ENCODE peak calls at places on chromosome 11, in six cellular contexts. R is ovary, T is K562, O is upper lobe of left lung, G is IMR-90, H is lower leg skin. K is an unnamed sample.

GRCh38 chr11:46249103-46249942 is 28.1 kb upstream of the CREB3L1 start:
- DNase-seq in R (no peak), T (peak), G (peak), O (no peak), H (no peak), K (no peak)

GRCh38 chr11:94151903-94152677 is 23.4 kb downstream of the PANX1 start:
- DNase-seq in H (peak), O (no peak), R (no peak), T (peak), G (peak), K (peak)

GRCh38 chr11:73230931-73231330 is 12.8 kb downstream of the P2RY2 start:
- DNase-seq in H (no peak), R (peak), G (no peak), O (no peak), T (no peak), K (peak)

GRCh38 chr11:2304156-2305139 is 2.6 kb downstream of the TSPAN32 start:
- DNase-seq in G (no peak), T (no peak), H (peak), O (peak), R (peak), K (no peak)

GRCh38 chr11:8098879-8099278 is 17.9 kb downstream of the TUB start:
- DNase-seq in O (no peak), H (peak), T (no peak), G (peak), R (no peak), K (no peak)

GRCh38 chr11:103257360-103257759 is 148.1 kb downstream of the DYNC2H1 start:
- DNase-seq in H (no peak), O (no peak), T (no peak), R (no peak), G (peak), K (no peak)

GRCh38 chr11:96292291-96293010 is 50.5 kb downstream of the MAML2 start:
- DNase-seq in T (no peak), H (no peak), O (no peak), G (no peak), R (no peak), K (no peak)

GRCh38 chr11:101129203-101129943 is at the start of gene PGR:
- DNase-seq in T (peak), O (no peak), G (no peak), H (peak), R (peak), K (no peak)

GRCh38 chr11:33723238-33723881 is 12.9 kb downstream of the CD59 start:
- DNase-seq in H (peak), G (peak), O (no peak), R (no peak), T (peak), K (no peak)

GRCh38 chr11:34650528-34650927 is 29.6 kb downstream of the EHF start:
- DNase-seq in T (no peak), G (peak), H (no peak), O (no peak), R (no peak), K (no peak)

GRCh38 chr11:100857236-100858005 is 170.3 kb downstream of the ARHGAP42 start:
- DNase-seq in R (no peak), O (no peak), T (no peak), G (peak), H (no peak), K (no peak)

GRCh38 chr11:47378011-47378835 is at the start of gene SPI1:
- DNase-seq in T (peak), R (peak), O (peak), G (no peak), H (peak), K (no peak)

GRCh38 chr11:41985799-41986198 is 526.3 kb upstream of the LRRC4C start:
- DNase-seq in O (no peak), H (no peak), R (no peak), T (no peak), G (no peak), K (no peak)

GRCh38 chr11:87120937-87121336 is 83.2 kb downstream of the TMEM135 start:
- DNase-seq in O (no peak), H (no peak), R (no peak), T (no peak), G (no peak), K (no peak)

GRCh38 chr11:117743121-117743815 is 53.7 kb downstream of the DSCAML1 start:
- DNase-seq in H (no peak), R (no peak), O (no peak), G (no peak), T (no peak), K (no peak)

GRCh38 chr11:17974246-17974645 is 38.6 kb downstream of the SERGEF start:
- DNase-seq in R (no peak), G (no peak), O (no peak), H (no peak), T (no peak), K (no peak)

GRCh38 chr11:133840479-133840941 is 4.8 kb downstream of the SPATA19 start:
- DNase-seq in G (no peak), H (no peak), T (no peak), O (no peak), R (no peak), K (no peak)

GRCh38 chr11:120413480-120413879 is 77.3 kb downstream of the ARHGEF12 start:
- DNase-seq in T (no peak), R (no peak), G (peak), H (no peak), O (no peak), K (no peak)

GRCh38 chr11:121571466-121571865 is 118.7 kb upstream of the SORL1-AS1 start:
- DNase-seq in R (no peak), G (no peak), O (no peak), H (no peak), T (no peak), K (no peak)

GRCh38 chr11:128506999-128507591 is 80.3 kb downstream of the ETS1 start:
- DNase-seq in T (no peak), H (peak), R (peak), O (no peak), G (peak), K (peak)

GRCh38 chr11:121237686-121238658 is 54.6 kb upstream of the SC5D start:
- DNase-seq in T (no peak), O (peak), R (no peak), H (no peak), G (peak), K (no peak)

GRCh38 chr11:104122008-104122635 is 41.8 kb downstream of the PDGFD start:
- DNase-seq in T (no peak), O (no peak), G (no peak), R (no peak), H (no peak), K (no peak)

GRCh38 chr11:94519478-94520084 is 7.3 kb downstream of the C11orf97 start:
- DNase-seq in R (no peak), H (no peak), O (no peak), T (peak), G (peak), K (no peak)

GRCh38 chr11:95404370-95404769 is 173.4 kb upstream of the SESN3 start:
- DNase-seq in H (no peak), R (no peak), O (no peak), T (no peak), G (no peak), K (no peak)

GRCh38 chr11:75577198-75577597 is 15.1 kb downstream of the SERPINH1 start:
- DNase-seq in T (peak), H (no peak), O (no peak), G (peak), R (peak), K (peak)

GRCh38 chr11:78161937-78162336 is 22.5 kb upstream of the ALG8 start:
- DNase-seq in G (peak), R (peak), O (peak), T (no peak), H (no peak), K (peak)

GRCh38 chr11:131880279-131880678 is 509.9 kb downstream of the NTM start:
- DNase-seq in H (no peak), R (no peak), T (no peak), O (no peak), G (no peak), K (no peak)

GRCh38 chr11:394034-394857 is at the start of gene PKP3:
- DNase-seq in R (no peak), O (peak), T (peak), G (peak), H (peak), K (no peak)

GRCh38 chr11:36018967-36019596 is 75.2 kb downstream of the LDLRAD3 start:
- DNase-seq in H (no peak), O (no peak), T (no peak), G (no peak), R (no peak), K (no peak)

GRCh38 chr11:41996558-41996957 is 537.1 kb upstream of the LRRC4C start:
- DNase-seq in G (no peak), H (no peak), R (no peak), T (no peak), O (no peak), K (no peak)

GRCh38 chr11:45031912-45032519 is 81.3 kb upstream of the TP53I11 start:
- DNase-seq in G (no peak), O (no peak), H (no peak), T (no peak), R (no peak), K (no peak)

GRCh38 chr11:113387605-113388211 is at the start of gene ANKK1:
- DNase-seq in T (peak), R (no peak), O (peak), G (no peak), H (no peak), K (no peak)

GRCh38 chr11:114059278-114059983 is at the start of gene ZBTB16:
- DNase-seq in G (no peak), H (peak), R (peak), T (peak), O (peak), K (peak)

GRCh38 chr11:112227002-112227401 is 774 bp downstream of the PTS start:
- DNase-seq in R (no peak), T (peak), G (peak), O (no peak), H (no peak), K (no peak)

GRCh38 chr11:120532511-120533196 is 21.1 kb downstream of the GRIK4 start:
- DNase-seq in G (peak), R (no peak), T (no peak), O (no peak), H (no peak), K (no peak)

GRCh38 chr11:2215561-2216399 is 44.2 kb upstream of the TH start:
- DNase-seq in T (peak), H (no peak), G (no peak), O (peak), R (peak), K (peak)

GRCh38 chr11:44530413-44531115 is 34.9 kb upstream of the CD82 start:
- DNase-seq in T (peak), O (no peak), H (no peak), G (peak), R (no peak), K (no peak)

GRCh38 chr11:17770917-17771316 is 36.3 kb downstream of the KCNC1 start:
- DNase-seq in H (no peak), O (no peak), G (peak), R (no peak), T (no peak), K (no peak)

GRCh38 chr11:117992136-117992535 is 5.9 kb downstream of the IL10RA start:
- DNase-seq in H (no peak), O (no peak), R (no peak), T (no peak), G (no peak), K (no peak)

GRCh38 chr11:6420677-6421076 is 1.8 kb upstream of the APBB1 start:
- DNase-seq in O (no peak), H (no peak), T (no peak), G (no peak), R (no peak), K (no peak)

GRCh38 chr11:6414874-6415328 is 4.0 kb downstream of the APBB1 start:
- DNase-seq in R (no peak), T (no peak), O (no peak), G (no peak), H (no peak), K (no peak)

GRCh38 chr11:6413791-6414231 is 5.1 kb downstream of the APBB1 start:
- DNase-seq in T (peak), R (no peak), O (no peak), H (no peak), G (no peak), K (no peak)

GRCh38 chr11:6418199-6418957 is 516 bp downstream of the APBB1 start:
- DNase-seq in H (no peak), O (peak), R (no peak), G (no peak), T (no peak), K (no peak)

GRCh38 chr11:6418958-6419611 is at the start of gene APBB1:
- DNase-seq in T (peak), O (peak), G (peak), R (peak), H (no peak), K (peak)
- TF ChIP-seq POLR2A in T (no peak), O (no peak), G (no peak), R (peak), H (no peak), K (peak)

GRCh38 chr11:65856689-65857499 is 1.1 kb downstream of the CFL1 start:
- DNase-seq in H (peak), O (peak), T (peak), R (peak), G (peak), K (peak)
- TF ChIP-seq POLR2A in H (no peak), O (no peak), T (peak), R (peak), G (no peak), K (peak)

DNA sequence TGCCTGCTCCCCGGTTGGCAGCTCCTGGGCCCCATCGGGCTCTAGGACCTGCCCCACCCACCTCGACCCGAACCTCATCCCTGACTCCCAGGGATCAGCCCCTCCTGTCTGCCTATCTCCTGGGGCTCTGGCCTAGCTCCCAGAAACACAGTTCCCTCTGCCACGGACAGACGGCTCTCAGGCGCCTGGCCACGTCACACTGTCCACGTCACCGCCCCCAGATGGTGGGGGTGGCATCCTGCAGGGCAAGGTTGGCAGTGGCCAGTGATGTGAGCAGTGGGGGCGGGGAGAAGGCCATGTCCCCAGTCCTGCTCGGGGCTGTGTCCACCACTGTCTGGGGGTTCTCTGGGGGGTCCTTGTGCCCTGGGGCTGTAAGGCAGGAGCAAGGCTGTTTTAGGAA is 29.2 kb downstream of the SYT7 start:
- DNase-seq in G (peak), H (no peak), R (no peak), O (no peak), T (no peak), K (no peak)
- TF ChIP-seq POLR2A in G (no peak), H (no peak), R (no peak), O (no peak), T (no peak), K (no peak)

GRCh38 chr11:119363081-119363861 is 16.8 kb upstream of the MFRP start:
- DNase-seq in T (no peak), G (no peak), H (no peak), R (peak), O (peak), K (peak)

GRCh38 chr11:119361961-119362725 is 15.6 kb upstream of the MFRP start:
- DNase-seq in G (no peak), R (no peak), T (no peak), H (no peak), O (no peak), K (peak)

GRCh38 chr11:119362741-119363080 is 16.2 kb upstream of the MFRP start:
- DNase-seq in R (no peak), G (no peak), T (no peak), O (no peak), H (no peak), K (no peak)

GRCh38 chr11:119365071-119365591 is 16.4 kb downstream of the USP2 start:
- DNase-seq in G (peak), T (no peak), R (no peak), H (no peak), O (no peak), K (no peak)

GRCh38 chr11:119363874-119364590 is 17.5 kb downstream of the USP2 start:
- DNase-seq in G (no peak), H (no peak), O (peak), T (peak), R (peak), K (peak)
- TF ChIP-seq POLR2A in G (no peak), H (no peak), O (no peak), T (no peak), R (peak), K (peak)

DNA sequence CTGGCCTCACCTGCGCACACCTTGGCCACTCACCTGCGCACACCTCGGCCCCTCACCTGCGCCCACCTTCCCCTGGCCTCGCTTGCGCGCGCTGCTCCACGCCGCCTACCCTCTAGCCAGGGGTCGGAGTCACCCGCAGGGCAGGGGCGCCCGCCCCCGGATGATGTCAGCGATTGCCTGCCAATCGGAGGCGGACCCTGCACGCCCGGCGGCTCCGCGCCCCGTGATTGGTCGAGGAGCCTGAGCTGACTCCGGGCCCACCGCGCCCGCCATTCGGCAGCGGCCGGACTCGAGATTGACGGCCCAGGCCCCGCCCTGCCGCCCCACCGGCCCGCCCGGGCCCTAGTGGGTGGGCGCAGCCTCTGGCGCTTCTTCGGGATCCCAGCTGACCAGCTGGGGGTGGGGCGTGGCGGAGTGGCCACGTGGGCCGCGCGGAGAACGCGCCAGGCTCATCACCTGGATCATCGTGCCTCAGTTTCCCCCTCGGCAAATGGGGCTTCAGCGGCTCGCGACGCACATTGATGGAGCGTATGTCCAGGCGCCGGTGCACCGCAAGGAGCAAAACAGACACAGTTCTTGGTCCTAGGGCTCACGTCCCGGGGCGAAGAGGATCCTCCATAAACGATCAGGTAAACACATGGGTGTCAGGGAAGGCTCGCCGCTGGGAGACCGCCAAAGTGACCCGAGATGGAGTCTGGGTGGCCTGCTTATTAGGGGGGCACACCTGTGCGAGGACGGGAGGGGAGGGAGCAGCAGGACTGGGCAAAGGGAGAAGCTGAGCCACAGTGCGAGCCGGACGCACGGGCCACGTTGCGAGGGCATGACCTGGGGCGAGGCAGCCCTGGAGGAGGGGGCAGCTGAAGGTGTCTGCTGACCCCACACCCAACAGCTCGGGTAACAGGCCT is at the start of gene DHCR7:
- DNase-seq in T (peak), G (peak), O (peak), R (peak), H (peak), K (peak)
- TF ChIP-seq POLR2A in T (peak), G (no peak), O (no peak), R (peak), H (no peak), K (peak)

GRCh38 chr11:65716294-65716693 is 4.2 kb downstream of the KAT5 start:
- DNase-seq in G (no peak), R (no peak), T (no peak), H (no peak), O (no peak), K (no peak)

GRCh38 chr11:65713212-65713969 is 1.3 kb downstream of the KAT5 start:
- DNase-seq in T (no peak), G (no peak), R (no peak), H (no peak), O (peak), K (no peak)

GRCh38 chr11:65711785-65712632 is at the start of gene KAT5:
- DNase-seq in R (peak), G (peak), T (peak), H (peak), O (peak), K (peak)

GRCh38 chr11:65712633-65713076 is 603 bp downstream of the KAT5 start:
- DNase-seq in O (no peak), R (no peak), G (no peak), H (no peak), T (no peak), K (no peak)

DNA sequence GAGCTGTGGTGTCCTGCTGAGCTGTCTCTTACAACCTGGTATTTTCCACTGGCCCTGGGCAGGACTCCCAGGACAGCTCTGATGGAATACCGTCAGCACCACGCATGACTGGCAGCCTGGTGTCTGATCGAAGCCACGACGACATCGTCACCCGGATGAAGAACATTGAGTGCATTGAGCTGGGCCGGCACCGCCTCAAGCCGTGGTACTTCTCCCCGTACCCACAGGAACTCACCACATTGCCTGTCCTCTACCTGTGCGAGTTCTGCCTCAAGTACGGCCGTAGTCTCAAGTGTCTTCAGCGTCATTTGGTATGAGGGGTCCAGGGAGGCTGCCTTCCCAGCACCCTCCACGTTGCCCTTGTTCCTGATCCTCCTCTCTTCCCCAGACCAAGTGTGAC is 2.4 kb downstream of the KAT5 start:
- DNase-seq in O (peak), R (no peak), T (no peak), G (no peak), H (no peak), K (no peak)
- TF ChIP-seq POLR2A in O (no peak), R (no peak), T (peak), G (no peak), H (no peak), K (no peak)

GRCh38 chr11:60992842-60993409 is 21.4 kb downstream of the CD6 start:
- DNase-seq in R (peak), G (no peak), O (no peak), T (no peak), H (no peak), K (no peak)

GRCh38 chr11:60991457-60991856 is 20.0 kb downstream of the CD6 start:
- DNase-seq in T (no peak), O (no peak), R (no peak), H (no peak), G (no peak), K (no peak)

GRCh38 chr11:60993611-60994010 is 22.1 kb downstream of the CD6 start:
- DNase-seq in R (no peak), G (no peak), T (no peak), H (no peak), O (no peak), K (no peak)

GRCh38 chr11:60995798-60996197 is 24.3 kb downstream of the CD6 start:
- DNase-seq in O (no peak), H (no peak), G (no peak), R (no peak), T (no peak), K (no peak)

GRCh38 chr11:60994450-60995135 is 23.1 kb downstream of the CD6 start:
- DNase-seq in G (no peak), R (no peak), O (no peak), H (no peak), T (no peak), K (no peak)
- TF ChIP-seq POLR2A in G (no peak), R (no peak), O (no peak), H (no peak), T (no peak), K (no peak)